ENCODE peak calls at places on chromosomes 3 and 15, in six cellular contexts. One of them, this sample, is unnamed.

GRCh38 chr3:41000471-41000870 is 198.8 kb upstream of the CTNNB1 start:
- DNase-seq in heart right ventricle: no peak
- DNase-seq in BJ: no peak
- DNase-seq in ovary: no peak
- DNase-seq in endothelial cell of umbilical vein: no peak
- DNase-seq in CD4-positive, CD25-positive, alpha-beta regulatory T cell: no peak
- DNase-seq in this sample: no peak

GRCh38 chr3:45182915-45183881 is 37.0 kb upstream of the CDCP1 start:
- DNase-seq in CD4-positive, CD25-positive, alpha-beta regulatory T cell: peak; percentile 16
- DNase-seq in endothelial cell of umbilical vein: no peak
- DNase-seq in ovary: peak; percentile 40
- DNase-seq in heart right ventricle: no peak
- DNase-seq in BJ: no peak
- DNase-seq in this sample: peak; percentile 69

GRCh38 chr15:74790080-74790916 is 8.4 kb downstream of the CSK start:
- DNase-seq in CD4-positive, CD25-positive, alpha-beta regulatory T cell: no peak
- DNase-seq in BJ: no peak
- DNase-seq in heart right ventricle: peak; percentile 84
- DNase-seq in ovary: peak; percentile 92
- DNase-seq in endothelial cell of umbilical vein: no peak
- DNase-seq in this sample: no peak

GRCh38 chr3:184168363-184169120 is 6.1 kb upstream of the AP2M1 start:
- DNase-seq in endothelial cell of umbilical vein: no peak
- DNase-seq in CD4-positive, CD25-positive, alpha-beta regulatory T cell: no peak
- DNase-seq in heart right ventricle: no peak
- DNase-seq in BJ: no peak
- DNase-seq in ovary: no peak
- DNase-seq in this sample: no peak

GRCh38 chr3:57793737-57794187 is 37.7 kb downstream of the SLMAP start:
- DNase-seq in heart right ventricle: no peak
- DNase-seq in BJ: no peak
- DNase-seq in endothelial cell of umbilical vein: peak; percentile 31
- DNase-seq in ovary: no peak
- DNase-seq in CD4-positive, CD25-positive, alpha-beta regulatory T cell: peak; percentile 23
- DNase-seq in this sample: no peak

GRCh38 chr3:60056394-60056793 is 1006.6 kb upstream of the CFAP20DC start:
- DNase-seq in heart right ventricle: no peak
- DNase-seq in BJ: no peak
- DNase-seq in endothelial cell of umbilical vein: no peak
- DNase-seq in CD4-positive, CD25-positive, alpha-beta regulatory T cell: peak; percentile 89
- DNase-seq in ovary: no peak
- DNase-seq in this sample: no peak

GRCh38 chr15:45141386-45141785 is 11.6 kb downstream of the DUOX1 start:
- DNase-seq in ovary: no peak
- DNase-seq in endothelial cell of umbilical vein: no peak
- DNase-seq in heart right ventricle: no peak
- DNase-seq in CD4-positive, CD25-positive, alpha-beta regulatory T cell: no peak
- DNase-seq in BJ: no peak
- DNase-seq in this sample: no peak

GRCh38 chr15:67146214-67146613 is 80.8 kb downstream of the SMAD3 start:
- DNase-seq in ovary: peak; percentile 80
- DNase-seq in endothelial cell of umbilical vein: peak; percentile 78
- DNase-seq in heart right ventricle: peak; percentile 56
- DNase-seq in BJ: no peak
- DNase-seq in CD4-positive, CD25-positive, alpha-beta regulatory T cell: no peak
- DNase-seq in this sample: no peak

GRCh38 chr3:127671523-127672428 is 976 bp upstream of the ABTB1 start:
- DNase-seq in ovary: peak; percentile 64
- DNase-seq in CD4-positive, CD25-positive, alpha-beta regulatory T cell: peak; percentile 54
- DNase-seq in BJ: no peak
- DNase-seq in endothelial cell of umbilical vein: peak; percentile 7
- DNase-seq in heart right ventricle: no peak
- DNase-seq in this sample: peak; percentile 79

GRCh38 chr3:14411166-14411526 is 8.7 kb downstream of the SLC6A6 start:
- DNase-seq in heart right ventricle: no peak
- DNase-seq in CD4-positive, CD25-positive, alpha-beta regulatory T cell: no peak
- DNase-seq in BJ: no peak
- DNase-seq in endothelial cell of umbilical vein: no peak
- DNase-seq in ovary: no peak
- DNase-seq in this sample: no peak

GRCh38 chr3:33007776-33008175 is 56.3 kb downstream of the CCR4 start:
- DNase-seq in BJ: no peak
- DNase-seq in ovary: no peak
- DNase-seq in CD4-positive, CD25-positive, alpha-beta regulatory T cell: peak; percentile 57
- DNase-seq in endothelial cell of umbilical vein: no peak
- DNase-seq in heart right ventricle: no peak
- DNase-seq in this sample: no peak

GRCh38 chr3:23115171-23115877 is 87.8 kb upstream of the UBE2E2 start:
- DNase-seq in CD4-positive, CD25-positive, alpha-beta regulatory T cell: no peak
- DNase-seq in heart right ventricle: no peak
- DNase-seq in endothelial cell of umbilical vein: no peak
- DNase-seq in BJ: no peak
- DNase-seq in ovary: no peak
- DNase-seq in this sample: no peak

GRCh38 chr3:2090095-2090494 is 8.6 kb upstream of the CNTN4 start:
- DNase-seq in ovary: no peak
- DNase-seq in heart right ventricle: no peak
- DNase-seq in endothelial cell of umbilical vein: no peak
- DNase-seq in BJ: no peak
- DNase-seq in CD4-positive, CD25-positive, alpha-beta regulatory T cell: no peak
- DNase-seq in this sample: no peak

GRCh38 chr3:67614195-67614594 is 40.2 kb downstream of the SUCLG2 start:
- DNase-seq in CD4-positive, CD25-positive, alpha-beta regulatory T cell: no peak
- DNase-seq in BJ: no peak
- DNase-seq in endothelial cell of umbilical vein: no peak
- DNase-seq in ovary: no peak
- DNase-seq in heart right ventricle: no peak
- DNase-seq in this sample: peak; percentile 13

GRCh38 chr15:50876260-50876988 is 32.1 kb upstream of the AP4E1 start:
- DNase-seq in ovary: no peak
- DNase-seq in endothelial cell of umbilical vein: no peak
- DNase-seq in heart right ventricle: no peak
- DNase-seq in CD4-positive, CD25-positive, alpha-beta regulatory T cell: no peak
- DNase-seq in BJ: no peak
- DNase-seq in this sample: no peak

GRCh38 chr3:5791558-5791957 is 604.1 kb downstream of the EDEM1 start:
- DNase-seq in endothelial cell of umbilical vein: no peak
- DNase-seq in ovary: no peak
- DNase-seq in BJ: no peak
- DNase-seq in CD4-positive, CD25-positive, alpha-beta regulatory T cell: no peak
- DNase-seq in heart right ventricle: no peak
- DNase-seq in this sample: no peak

GRCh38 chr3:11648735-11649134 is 5.0 kb upstream of the VGLL4 start:
- DNase-seq in endothelial cell of umbilical vein: no peak
- DNase-seq in ovary: no peak
- DNase-seq in CD4-positive, CD25-positive, alpha-beta regulatory T cell: no peak
- DNase-seq in heart right ventricle: no peak
- DNase-seq in BJ: no peak
- DNase-seq in this sample: no peak

GRCh38 chr3:102941761-102942160 is 506.9 kb downstream of the ZPLD1 start:
- DNase-seq in endothelial cell of umbilical vein: no peak
- DNase-seq in ovary: no peak
- DNase-seq in CD4-positive, CD25-positive, alpha-beta regulatory T cell: no peak
- DNase-seq in BJ: no peak
- DNase-seq in heart right ventricle: no peak
- DNase-seq in this sample: no peak

GRCh38 chr15:42085236-42085605 is 9.1 kb downstream of the PLA2G4D start:
- DNase-seq in heart right ventricle: no peak
- DNase-seq in BJ: no peak
- DNase-seq in ovary: no peak
- DNase-seq in endothelial cell of umbilical vein: no peak
- DNase-seq in CD4-positive, CD25-positive, alpha-beta regulatory T cell: no peak
- DNase-seq in this sample: peak; percentile 52

GRCh38 chr3:4394048-4394447 is 73.0 kb downstream of the SUMF1 start:
- DNase-seq in BJ: no peak
- DNase-seq in ovary: no peak
- DNase-seq in CD4-positive, CD25-positive, alpha-beta regulatory T cell: peak; percentile 40
- DNase-seq in endothelial cell of umbilical vein: peak; percentile 84
- DNase-seq in heart right ventricle: no peak
- DNase-seq in this sample: no peak

GRCh38 chr3:108588616-108589015 is 622 bp downstream of the CIP2A start:
- DNase-seq in CD4-positive, CD25-positive, alpha-beta regulatory T cell: peak; percentile 28
- DNase-seq in endothelial cell of umbilical vein: no peak
- DNase-seq in ovary: no peak
- DNase-seq in BJ: no peak
- DNase-seq in heart right ventricle: no peak
- DNase-seq in this sample: no peak

GRCh38 chr3:197239857-197240256 is 58.6 kb downstream of the DLG1 start:
- DNase-seq in BJ: no peak
- DNase-seq in ovary: no peak
- DNase-seq in heart right ventricle: no peak
- DNase-seq in endothelial cell of umbilical vein: no peak
- DNase-seq in CD4-positive, CD25-positive, alpha-beta regulatory T cell: no peak
- DNase-seq in this sample: no peak

GRCh38 chr3:146130881-146131371 is 30.1 kb downstream of the PLOD2 start:
- DNase-seq in endothelial cell of umbilical vein: no peak
- DNase-seq in heart right ventricle: no peak
- DNase-seq in BJ: peak; percentile 57
- DNase-seq in CD4-positive, CD25-positive, alpha-beta regulatory T cell: no peak
- DNase-seq in ovary: no peak
- DNase-seq in this sample: no peak

GRCh38 chr3:134659391-134660045 is 8.7 kb upstream of the KY start:
- DNase-seq in heart right ventricle: no peak
- DNase-seq in endothelial cell of umbilical vein: no peak
- DNase-seq in BJ: no peak
- DNase-seq in ovary: no peak
- DNase-seq in CD4-positive, CD25-positive, alpha-beta regulatory T cell: no peak
- DNase-seq in this sample: peak; percentile 18

GRCh38 chr15:89751748-89752147 is 699 bp upstream of the MESP1 start:
- DNase-seq in ovary: no peak
- DNase-seq in endothelial cell of umbilical vein: no peak
- DNase-seq in heart right ventricle: no peak
- DNase-seq in CD4-positive, CD25-positive, alpha-beta regulatory T cell: no peak
- DNase-seq in BJ: no peak
- DNase-seq in this sample: no peak

GRCh38 chr3:47433796-47434195 is 41.9 kb downstream of the SCAP start:
- DNase-seq in endothelial cell of umbilical vein: no peak
- DNase-seq in heart right ventricle: no peak
- DNase-seq in BJ: no peak
- DNase-seq in ovary: no peak
- DNase-seq in CD4-positive, CD25-positive, alpha-beta regulatory T cell: no peak
- DNase-seq in this sample: no peak

GRCh38 chr15:67161412-67161811 is 93.0 kb downstream of the AAGAB start:
- DNase-seq in BJ: no peak
- DNase-seq in CD4-positive, CD25-positive, alpha-beta regulatory T cell: no peak
- DNase-seq in ovary: no peak
- DNase-seq in heart right ventricle: no peak
- DNase-seq in endothelial cell of umbilical vein: no peak
- DNase-seq in this sample: no peak

GRCh38 chr3:58520403-58520784 is 16.6 kb downstream of the ACOX2 start:
- DNase-seq in ovary: no peak
- DNase-seq in CD4-positive, CD25-positive, alpha-beta regulatory T cell: no peak
- DNase-seq in BJ: no peak
- DNase-seq in heart right ventricle: no peak
- DNase-seq in endothelial cell of umbilical vein: no peak
- DNase-seq in this sample: no peak

GRCh38 chr3:10417849-10418248 is 87.5 kb downstream of the ATP2B2 start:
- DNase-seq in ovary: no peak
- DNase-seq in heart right ventricle: no peak
- DNase-seq in BJ: no peak
- DNase-seq in CD4-positive, CD25-positive, alpha-beta regulatory T cell: peak; percentile 29
- DNase-seq in endothelial cell of umbilical vein: peak; percentile 3
- DNase-seq in this sample: no peak

GRCh38 chr3:182692021-182692420 is 101.3 kb upstream of the ATP11B start:
- DNase-seq in endothelial cell of umbilical vein: no peak
- DNase-seq in ovary: no peak
- DNase-seq in CD4-positive, CD25-positive, alpha-beta regulatory T cell: no peak
- DNase-seq in heart right ventricle: no peak
- DNase-seq in BJ: no peak
- DNase-seq in this sample: no peak

DNA sequence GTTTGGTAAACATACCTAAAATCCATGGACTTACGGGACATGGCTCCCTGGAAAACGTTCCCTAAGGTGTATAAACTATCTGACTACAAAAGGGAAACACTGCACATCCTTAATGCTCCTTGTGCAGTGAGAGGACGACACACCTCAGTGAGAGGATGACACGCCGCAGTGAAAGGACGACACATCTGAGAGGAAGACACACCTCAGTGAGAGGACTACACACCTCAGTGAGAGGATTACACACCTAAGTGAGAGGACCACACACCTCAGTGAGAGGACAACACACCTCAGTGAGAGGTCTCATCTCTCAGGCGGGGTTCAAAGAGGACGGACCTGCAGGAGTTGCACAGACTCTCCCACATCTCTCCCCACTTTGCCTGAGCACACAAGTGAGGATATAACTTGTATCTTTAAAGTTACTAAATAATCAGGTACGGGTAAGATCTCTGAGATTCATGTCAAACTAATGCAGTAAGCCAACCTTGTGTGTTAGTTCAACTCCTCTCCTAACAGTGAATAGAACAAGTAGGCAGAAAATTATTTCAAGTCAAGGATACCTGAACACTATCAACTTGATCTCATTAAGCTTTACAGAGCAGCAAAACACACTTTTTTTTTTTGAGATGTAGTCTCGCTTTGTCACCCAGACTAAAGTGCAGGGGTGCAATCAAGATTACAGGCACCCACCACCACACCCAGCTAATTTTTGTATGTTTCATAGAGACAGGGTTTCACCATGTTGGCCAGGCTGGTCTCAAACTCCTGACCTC is 32.1 kb downstream of the HERC2 start:
- DNase-seq in ovary: no peak
- DNase-seq in endothelial cell of umbilical vein: no peak
- DNase-seq in CD4-positive, CD25-positive, alpha-beta regulatory T cell: no peak
- DNase-seq in BJ: no peak
- DNase-seq in heart right ventricle: no peak
- DNase-seq in this sample: no peak
- H3K4me3 ChIP-seq in ovary: no peak overlapping the region
- H3K4me3 ChIP-seq in endothelial cell of umbilical vein: no peak overlapping the region
- H3K4me3 ChIP-seq in CD4-positive, CD25-positive, alpha-beta regulatory T cell: no peak overlapping the region
- H3K4me3 ChIP-seq in BJ: no peak overlapping the region
- H3K4me3 ChIP-seq in heart right ventricle: no peak overlapping the region
- H3K4me3 ChIP-seq in this sample: no peak overlapping the region

GRCh38 chr3:72441284-72441994 is 406.8 kb downstream of the SHQ1 start:
- DNase-seq in CD4-positive, CD25-positive, alpha-beta regulatory T cell: no peak
- DNase-seq in endothelial cell of umbilical vein: no peak
- DNase-seq in BJ: no peak
- DNase-seq in ovary: no peak
- DNase-seq in heart right ventricle: no peak
- DNase-seq in this sample: no peak
- H3K36me3 ChIP-seq in CD4-positive, CD25-positive, alpha-beta regulatory T cell: peaks cover 25% of the 10 kb centered on the region
- H3K36me3 ChIP-seq in endothelial cell of umbilical vein: peaks cover 3% of the 10 kb centered on the region
- H3K36me3 ChIP-seq in BJ: no peaks in the 10 kb centered on the region
- H3K36me3 ChIP-seq in ovary: no peaks in the 10 kb centered on the region
- H3K36me3 ChIP-seq in heart right ventricle: no peaks in the 10 kb centered on the region
- H3K36me3 ChIP-seq in this sample: no peaks in the 10 kb centered on the region

GRCh38 chr3:189605717-189606116 is 25.5 kb upstream of the TP63 start:
- DNase-seq in endothelial cell of umbilical vein: no peak
- DNase-seq in CD4-positive, CD25-positive, alpha-beta regulatory T cell: no peak
- DNase-seq in BJ: no peak
- DNase-seq in heart right ventricle: no peak
- DNase-seq in ovary: no peak
- DNase-seq in this sample: no peak
- H3K27me3 ChIP-seq in endothelial cell of umbilical vein: no peaks in the 10 kb centered on the region
- H3K27me3 ChIP-seq in CD4-positive, CD25-positive, alpha-beta regulatory T cell: no peaks in the 10 kb centered on the region
- H3K27me3 ChIP-seq in BJ: no peaks in the 10 kb centered on the region
- H3K27me3 ChIP-seq in heart right ventricle: no peaks in the 10 kb centered on the region
- H3K27me3 ChIP-seq in ovary: no peaks in the 10 kb centered on the region
- H3K27me3 ChIP-seq in this sample: no peaks in the 10 kb centered on the region

GRCh38 chr3:133037440-133037839 is 751 bp upstream of the TMEM108 start:
- DNase-seq in ovary: no peak
- DNase-seq in BJ: no peak
- DNase-seq in CD4-positive, CD25-positive, alpha-beta regulatory T cell: no peak
- DNase-seq in endothelial cell of umbilical vein: no peak
- DNase-seq in heart right ventricle: peak; percentile 10
- DNase-seq in this sample: no peak
- H3K4me3 ChIP-seq in ovary: peak overlapping the region; percentile 52
- H3K4me3 ChIP-seq in BJ: no peak overlapping the region
- H3K4me3 ChIP-seq in CD4-positive, CD25-positive, alpha-beta regulatory T cell: no peak overlapping the region
- H3K4me3 ChIP-seq in endothelial cell of umbilical vein: no peak overlapping the region
- H3K4me3 ChIP-seq in heart right ventricle: peak overlapping the region; percentile 62
- H3K4me3 ChIP-seq in this sample: peak overlapping the region; percentile 36

This sample was measured in H7.